ENCODE peak calls at places on chromosomes 13 and 19, in five cellular contexts. Y, F, Q, L and X are unnamed samples.

GRCh38 chr13:92187378-92187989 is 789.1 kb downstream of the GPC5 start:
- DNase-seq in F (peak), Y (no peak), L (peak), Q (peak), X (no peak)

GRCh38 chr19:48249502-48250014 is 6.2 kb downstream of the CARD8 start:
- DNase-seq in F (peak), L (peak), Q (peak), Y (peak), X (peak)

GRCh38 chr19:2546128-2547032 is 70.5 kb downstream of the GADD45B start:
- DNase-seq in F (no peak), Y (peak), Q (peak), L (peak), X (peak)

GRCh38 chr13:113666951-113667701 is at the start of gene GRK1:
- DNase-seq in L (peak), F (no peak), Q (no peak), Y (peak), X (peak)

GRCh38 chr13:75836441-75836840 is 200.3 kb downstream of the LMO7 start:
- DNase-seq in Q (no peak), F (no peak), L (peak), Y (peak), X (peak)

GRCh38 chr13:107867701-107868661 is 347.4 kb downstream of the LIG4 start:
- DNase-seq in Y (no peak), Q (no peak), L (peak), F (no peak), X (peak)

GRCh38 chr19:39052243-39052746 is 19.9 kb upstream of the FBXO27 start:
- DNase-seq in L (peak), F (peak), Y (peak), Q (peak), X (peak)

GRCh38 chr13:97275775-97276501 is 53.8 kb downstream of the MBNL2 start:
- DNase-seq in Q (no peak), F (no peak), L (no peak), Y (no peak), X (no peak)

GRCh38 chr13:74111399-74111798 is 22.8 kb downstream of the KLF12 start:
- DNase-seq in Q (no peak), Y (no peak), F (no peak), L (no peak), X (no peak)